ENCODE peak calls at places on chromosome 14, in nine cellular contexts. One of them, this sample, is unnamed.

GRCh38 chr14:89399594-89400068 is 17.4 kb downstream of the FOXN3 start:
- DNase-seq in tibial artery: no peak
- DNase-seq in adrenal gland: no peak
- DNase-seq in right cardiac atrium: peak
- DNase-seq in hepatocyte: peak
- DNase-seq in CD8-positive, alpha-beta memory T cell: no peak
- DNase-seq in psoas muscle: no peak
- DNase-seq in transverse colon: no peak
- DNase-seq in left ventricle myocardium inferior: no peak
- DNase-seq in this sample: no peak

GRCh38 chr14:92160619-92161018 is 38.9 kb downstream of the CPSF2 start:
- DNase-seq in tibial artery: peak
- DNase-seq in adrenal gland: no peak
- DNase-seq in right cardiac atrium: no peak
- DNase-seq in hepatocyte: no peak
- DNase-seq in CD8-positive, alpha-beta memory T cell: no peak
- DNase-seq in psoas muscle: peak
- DNase-seq in transverse colon: no peak
- DNase-seq in left ventricle myocardium inferior: no peak
- DNase-seq in this sample: no peak

GRCh38 chr14:94379291-94380224 is 8.8 kb downstream of the SERPINA1 start:
- DNase-seq in tibial artery: no peak
- DNase-seq in adrenal gland: no peak
- DNase-seq in right cardiac atrium: no peak
- DNase-seq in hepatocyte: no peak
- DNase-seq in CD8-positive, alpha-beta memory T cell: no peak
- DNase-seq in psoas muscle: no peak
- DNase-seq in transverse colon: no peak
- DNase-seq in left ventricle myocardium inferior: no peak
- DNase-seq in this sample: no peak

GRCh38 chr14:95189400-95190162 is 32.3 kb upstream of the DICER1 start:
- DNase-seq in tibial artery: no peak
- DNase-seq in adrenal gland: no peak
- DNase-seq in right cardiac atrium: no peak
- DNase-seq in hepatocyte: peak
- DNase-seq in CD8-positive, alpha-beta memory T cell: no peak
- DNase-seq in psoas muscle: no peak
- DNase-seq in transverse colon: no peak
- DNase-seq in left ventricle myocardium inferior: no peak
- DNase-seq in this sample: no peak

GRCh38 chr14:23129759-23130316 is 10.8 kb upstream of the CEBPE start:
- DNase-seq in tibial artery: no peak
- DNase-seq in adrenal gland: no peak
- DNase-seq in right cardiac atrium: no peak
- DNase-seq in hepatocyte: no peak
- DNase-seq in CD8-positive, alpha-beta memory T cell: no peak
- DNase-seq in psoas muscle: no peak
- DNase-seq in transverse colon: no peak
- DNase-seq in left ventricle myocardium inferior: no peak
- DNase-seq in this sample: peak

GRCh38 chr14:69951263-69951662 is 72.0 kb downstream of the SMOC1 start:
- DNase-seq in tibial artery: no peak
- DNase-seq in adrenal gland: no peak
- DNase-seq in right cardiac atrium: no peak
- DNase-seq in hepatocyte: no peak
- DNase-seq in CD8-positive, alpha-beta memory T cell: no peak
- DNase-seq in psoas muscle: no peak
- DNase-seq in transverse colon: no peak
- DNase-seq in left ventricle myocardium inferior: no peak
- DNase-seq in this sample: no peak

GRCh38 chr14:64191756-64192155 is 102.4 kb downstream of the ESR2 start:
- DNase-seq in tibial artery: no peak
- DNase-seq in adrenal gland: no peak
- DNase-seq in right cardiac atrium: no peak
- DNase-seq in hepatocyte: no peak
- DNase-seq in CD8-positive, alpha-beta memory T cell: no peak
- DNase-seq in psoas muscle: no peak
- DNase-seq in transverse colon: no peak
- DNase-seq in left ventricle myocardium inferior: no peak
- DNase-seq in this sample: no peak

GRCh38 chr14:105532735-105533141 is 6.4 kb downstream of the TMEM121 start:
- DNase-seq in tibial artery: no peak
- DNase-seq in adrenal gland: no peak
- DNase-seq in right cardiac atrium: peak
- DNase-seq in hepatocyte: peak
- DNase-seq in CD8-positive, alpha-beta memory T cell: no peak
- DNase-seq in psoas muscle: no peak
- DNase-seq in transverse colon: no peak
- DNase-seq in left ventricle myocardium inferior: no peak
- DNase-seq in this sample: no peak

GRCh38 chr14:67263499-67264149 is 22.4 kb downstream of the PALS1 start:
- DNase-seq in tibial artery: no peak
- DNase-seq in adrenal gland: no peak
- DNase-seq in right cardiac atrium: no peak
- DNase-seq in hepatocyte: peak
- DNase-seq in CD8-positive, alpha-beta memory T cell: no peak
- DNase-seq in psoas muscle: no peak
- DNase-seq in transverse colon: no peak
- DNase-seq in left ventricle myocardium inferior: no peak
- DNase-seq in this sample: no peak

GRCh38 chr14:100715332-100715731 is 11.4 kb upstream of the DLK1 start:
- DNase-seq in tibial artery: no peak
- DNase-seq in adrenal gland: no peak
- DNase-seq in right cardiac atrium: no peak
- DNase-seq in hepatocyte: no peak
- DNase-seq in CD8-positive, alpha-beta memory T cell: no peak
- DNase-seq in psoas muscle: no peak
- DNase-seq in transverse colon: no peak
- DNase-seq in left ventricle myocardium inferior: no peak
- DNase-seq in this sample: no peak

GRCh38 chr14:28754209-28754985 is 12.2 kb upstream of the FOXG1 start:
- DNase-seq in tibial artery: no peak
- DNase-seq in adrenal gland: peak
- DNase-seq in right cardiac atrium: no peak
- DNase-seq in hepatocyte: peak
- DNase-seq in CD8-positive, alpha-beta memory T cell: no peak
- DNase-seq in psoas muscle: no peak
- DNase-seq in transverse colon: no peak
- DNase-seq in left ventricle myocardium inferior: no peak
- DNase-seq in this sample: no peak

GRCh38 chr14:55336161-55336560 is 64.9 kb downstream of the FBXO34 start:
- DNase-seq in tibial artery: no peak
- DNase-seq in adrenal gland: no peak
- DNase-seq in right cardiac atrium: no peak
- DNase-seq in hepatocyte: no peak
- DNase-seq in CD8-positive, alpha-beta memory T cell: no peak
- DNase-seq in psoas muscle: no peak
- DNase-seq in transverse colon: peak
- DNase-seq in left ventricle myocardium inferior: no peak
- DNase-seq in this sample: no peak

GRCh38 chr14:55336691-55337090 is 65.5 kb downstream of the FBXO34 start:
- DNase-seq in tibial artery: no peak
- DNase-seq in adrenal gland: no peak
- DNase-seq in right cardiac atrium: no peak
- DNase-seq in hepatocyte: no peak
- DNase-seq in CD8-positive, alpha-beta memory T cell: no peak
- DNase-seq in psoas muscle: no peak
- DNase-seq in transverse colon: no peak
- DNase-seq in left ventricle myocardium inferior: no peak
- DNase-seq in this sample: no peak

GRCh38 chr14:55332654-55333570 is 61.7 kb downstream of the FBXO34 start:
- DNase-seq in tibial artery: no peak
- DNase-seq in adrenal gland: no peak
- DNase-seq in right cardiac atrium: no peak
- DNase-seq in hepatocyte: no peak
- DNase-seq in CD8-positive, alpha-beta memory T cell: peak
- DNase-seq in psoas muscle: no peak
- DNase-seq in transverse colon: no peak
- DNase-seq in left ventricle myocardium inferior: no peak
- DNase-seq in this sample: no peak

GRCh38 chr14:55329999-55330710 is 58.9 kb downstream of the FBXO34 start:
- DNase-seq in tibial artery: no peak
- DNase-seq in adrenal gland: no peak
- DNase-seq in right cardiac atrium: no peak
- DNase-seq in hepatocyte: no peak
- DNase-seq in CD8-positive, alpha-beta memory T cell: no peak
- DNase-seq in psoas muscle: no peak
- DNase-seq in transverse colon: no peak
- DNase-seq in left ventricle myocardium inferior: no peak
- DNase-seq in this sample: no peak

DNA sequence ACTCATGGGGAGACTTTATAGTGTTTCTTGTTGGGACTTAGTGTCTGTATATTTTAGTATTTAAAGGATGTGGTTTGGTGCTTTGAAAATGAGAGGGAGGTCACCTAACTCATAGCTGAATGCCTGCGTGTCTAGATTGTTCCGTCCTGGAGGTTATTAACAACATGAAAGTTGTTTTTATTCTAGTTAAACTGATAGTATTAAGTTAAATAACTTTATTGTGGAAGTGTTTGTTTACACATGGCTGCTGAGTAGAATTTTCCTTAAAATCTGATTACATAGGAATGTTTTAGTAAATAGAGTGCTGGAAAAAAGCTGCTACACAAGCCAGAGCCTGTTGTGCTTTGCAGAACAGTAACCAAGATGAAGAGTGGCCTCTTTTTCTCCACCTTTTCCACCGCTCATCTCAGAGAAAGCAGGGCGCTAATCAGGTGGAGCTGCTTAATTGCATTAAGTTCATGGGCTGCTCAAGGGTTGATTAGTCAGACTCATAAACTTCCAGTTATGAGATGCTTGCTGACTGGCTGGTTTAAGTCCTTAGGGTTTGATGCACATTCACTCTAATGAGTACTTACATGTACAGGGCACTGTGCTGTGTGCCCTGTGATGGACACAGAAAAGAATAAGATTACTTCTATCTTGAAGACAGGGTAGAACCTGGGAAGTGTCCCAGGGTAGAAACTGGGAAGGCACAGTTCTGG is 62.7 kb downstream of the FBXO34 start:
- DNase-seq in tibial artery: no peak
- DNase-seq in adrenal gland: no peak
- DNase-seq in right cardiac atrium: no peak
- DNase-seq in hepatocyte: peak
- DNase-seq in CD8-positive, alpha-beta memory T cell: no peak
- DNase-seq in psoas muscle: no peak
- DNase-seq in transverse colon: no peak
- DNase-seq in left ventricle myocardium inferior: no peak
- DNase-seq in this sample: no peak
- H3K27ac ChIP-seq in tibial artery: no peak
- H3K27ac ChIP-seq in adrenal gland: no peak
- H3K27ac ChIP-seq in right cardiac atrium: no peak
- H3K27ac ChIP-seq in hepatocyte: peak
- H3K27ac ChIP-seq in CD8-positive, alpha-beta memory T cell: peak
- H3K27ac ChIP-seq in psoas muscle: no peak
- H3K27ac ChIP-seq in transverse colon: peak
- H3K27ac ChIP-seq in left ventricle myocardium inferior: no peak
- H3K27ac ChIP-seq in this sample: peak

GRCh38 chr14:34137001-34137400 is 186.1 kb upstream of the EGLN3 start:
- DNase-seq in tibial artery: peak
- DNase-seq in adrenal gland: no peak
- DNase-seq in right cardiac atrium: peak
- DNase-seq in hepatocyte: peak
- DNase-seq in CD8-positive, alpha-beta memory T cell: no peak
- DNase-seq in psoas muscle: no peak
- DNase-seq in transverse colon: no peak
- DNase-seq in left ventricle myocardium inferior: no peak
- DNase-seq in this sample: no peak
- H3K27ac ChIP-seq in tibial artery: no peak
- H3K27ac ChIP-seq in adrenal gland: no peak
- H3K27ac ChIP-seq in right cardiac atrium: no peak
- H3K27ac ChIP-seq in hepatocyte: no peak
- H3K27ac ChIP-seq in CD8-positive, alpha-beta memory T cell: no peak
- H3K27ac ChIP-seq in psoas muscle: no peak
- H3K27ac ChIP-seq in transverse colon: no peak
- H3K27ac ChIP-seq in left ventricle myocardium inferior: no peak
- H3K27ac ChIP-seq in this sample: no peak

DNA sequence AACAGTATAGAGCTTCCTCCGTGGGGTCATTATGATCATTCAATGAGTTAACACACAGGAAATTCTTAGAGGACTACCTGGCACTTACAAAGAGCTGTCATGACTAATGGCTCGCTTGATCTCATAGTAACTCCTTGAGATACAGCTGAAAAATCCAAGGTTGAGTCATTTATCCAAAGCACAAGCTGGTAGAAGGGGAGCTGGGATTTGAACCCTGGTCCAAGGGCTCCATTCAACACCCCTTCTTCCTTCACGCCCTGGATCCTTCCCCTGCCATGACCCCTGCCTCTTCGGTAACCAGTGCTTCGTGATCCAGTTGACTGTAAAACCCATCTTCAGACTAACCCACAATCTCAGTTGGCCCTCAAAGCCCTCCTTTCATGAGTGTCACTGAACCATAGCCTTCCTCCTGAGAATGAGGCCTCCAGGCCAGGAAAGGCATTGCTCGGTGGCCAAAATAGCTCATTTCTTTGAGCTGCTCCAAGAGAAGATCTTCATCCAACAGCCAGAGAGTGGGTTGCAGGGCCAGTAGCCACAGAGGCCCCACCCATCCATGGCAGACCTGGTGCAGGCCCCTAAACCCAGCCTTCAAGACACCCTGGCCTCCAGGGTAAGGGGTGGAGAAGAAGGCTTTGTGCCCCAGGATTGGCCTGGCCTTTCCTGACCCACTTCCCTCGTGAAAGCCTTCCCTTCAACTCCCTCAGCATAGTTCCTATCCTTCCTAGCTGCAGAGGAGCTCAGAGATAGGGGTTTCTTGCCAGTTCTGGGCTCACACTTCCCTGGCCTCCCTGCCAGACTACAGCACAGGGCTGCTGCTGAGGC is 7.7 kb downstream of the ZFP36L1 start:
- DNase-seq in tibial artery: no peak
- DNase-seq in adrenal gland: no peak
- DNase-seq in right cardiac atrium: peak
- DNase-seq in hepatocyte: peak
- DNase-seq in CD8-positive, alpha-beta memory T cell: no peak
- DNase-seq in psoas muscle: no peak
- DNase-seq in transverse colon: no peak
- DNase-seq in left ventricle myocardium inferior: no peak
- DNase-seq in this sample: no peak
- H3K27ac ChIP-seq in tibial artery: peak
- H3K27ac ChIP-seq in adrenal gland: peak
- H3K27ac ChIP-seq in right cardiac atrium: peak
- H3K27ac ChIP-seq in hepatocyte: peak
- H3K27ac ChIP-seq in CD8-positive, alpha-beta memory T cell: no peak
- H3K27ac ChIP-seq in psoas muscle: peak
- H3K27ac ChIP-seq in transverse colon: peak
- H3K27ac ChIP-seq in left ventricle myocardium inferior: peak
- H3K27ac ChIP-seq in this sample: peak

DNA sequence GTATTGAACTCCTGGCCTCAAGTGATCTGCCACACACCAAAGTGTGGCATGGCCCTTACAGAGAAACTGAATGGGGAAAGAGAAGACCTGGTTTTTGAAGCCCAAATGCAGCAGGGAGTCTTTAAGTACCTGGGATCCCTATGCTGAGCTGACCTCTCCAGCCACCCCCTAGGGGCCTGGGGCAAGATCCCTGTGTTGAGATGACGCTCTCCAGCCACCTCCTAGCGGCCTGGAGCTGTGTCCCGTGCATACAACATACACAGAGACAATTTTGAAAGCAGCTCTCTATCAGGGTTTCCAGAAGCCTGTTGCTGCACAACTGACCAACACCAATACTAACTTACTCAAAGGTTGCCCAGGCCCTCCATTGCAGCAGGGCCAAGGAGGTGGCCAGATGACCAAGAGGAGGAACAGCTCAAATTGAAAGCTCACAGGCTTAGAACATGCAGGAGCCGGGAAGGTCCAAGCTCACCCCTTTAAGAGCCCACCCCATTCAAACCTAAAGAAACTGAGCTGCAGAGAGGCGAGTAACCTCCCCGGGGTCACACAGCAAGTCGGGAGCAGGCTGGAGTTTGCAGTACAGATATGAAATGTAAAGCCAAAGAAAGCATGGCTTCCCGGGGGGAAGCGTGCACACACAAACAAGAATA is 31.5 kb downstream of the TTC7B start:
- DNase-seq in tibial artery: no peak
- DNase-seq in adrenal gland: no peak
- DNase-seq in right cardiac atrium: no peak
- DNase-seq in hepatocyte: no peak
- DNase-seq in CD8-positive, alpha-beta memory T cell: no peak
- DNase-seq in psoas muscle: no peak
- DNase-seq in transverse colon: no peak
- DNase-seq in left ventricle myocardium inferior: no peak
- DNase-seq in this sample: no peak
- H3K27ac ChIP-seq in tibial artery: no peak
- H3K27ac ChIP-seq in adrenal gland: no peak
- H3K27ac ChIP-seq in right cardiac atrium: no peak
- H3K27ac ChIP-seq in hepatocyte: no peak
- H3K27ac ChIP-seq in CD8-positive, alpha-beta memory T cell: no peak
- H3K27ac ChIP-seq in psoas muscle: no peak
- H3K27ac ChIP-seq in transverse colon: no peak
- H3K27ac ChIP-seq in left ventricle myocardium inferior: no peak
- H3K27ac ChIP-seq in this sample: no peak